ENCODE peak calls at places on chromosomes 1 and 21, in five cellular contexts. R, Z, J, H and I are unnamed samples.
A peak's percentile ranks its signal among the peaks of the same experiment; 100 is the strongest.

GRCh38 chr1:42931108-42931539 is 27.5 kb downstream of the SLC2A1 start:
- DNase-seq in R (no peak), Z (peak; percentile 86), J (peak; percentile 62), H (peak; percentile 41), I (peak; percentile 36)

GRCh38 chr1:227889047-227889862 is 58.5 kb downstream of the WNT9A start:
- DNase-seq in R (no peak), Z (peak; percentile 78), J (no peak), H (no peak), I (no peak)

GRCh38 chr1:119626146-119626545 is 21.9 kb downstream of the ZNF697 start:
- DNase-seq in R (no peak), Z (no peak), J (no peak), H (no peak), I (no peak)

GRCh38 chr1:180916012-180916770 is 3.5 kb downstream of the KIAA1614 start:
- DNase-seq in R (no peak), Z (peak; percentile 51), J (no peak), H (no peak), I (no peak)

GRCh38 chr1:20787100-20787774 is at the start of gene HP1BP3:
- DNase-seq in R (peak; percentile 85), Z (peak; percentile 85), J (peak; percentile 58), H (peak; percentile 64), I (peak; percentile 77)

GRCh38 chr1:111690306-111690617 is 48.9 kb downstream of the INKA2 start:
- DNase-seq in R (no peak), Z (no peak), J (no peak), H (peak; percentile 94), I (no peak)

GRCh38 chr1:90727917-90728655 is 11.0 kb upstream of the BARHL2 start:
- DNase-seq in R (no peak), Z (peak; percentile 49), J (no peak), H (no peak), I (no peak)

GRCh38 chr1:218778257-218778656 is 395.4 kb upstream of the LYPLAL1 start:
- DNase-seq in R (no peak), Z (no peak), J (no peak), H (no peak), I (no peak)

DNA sequence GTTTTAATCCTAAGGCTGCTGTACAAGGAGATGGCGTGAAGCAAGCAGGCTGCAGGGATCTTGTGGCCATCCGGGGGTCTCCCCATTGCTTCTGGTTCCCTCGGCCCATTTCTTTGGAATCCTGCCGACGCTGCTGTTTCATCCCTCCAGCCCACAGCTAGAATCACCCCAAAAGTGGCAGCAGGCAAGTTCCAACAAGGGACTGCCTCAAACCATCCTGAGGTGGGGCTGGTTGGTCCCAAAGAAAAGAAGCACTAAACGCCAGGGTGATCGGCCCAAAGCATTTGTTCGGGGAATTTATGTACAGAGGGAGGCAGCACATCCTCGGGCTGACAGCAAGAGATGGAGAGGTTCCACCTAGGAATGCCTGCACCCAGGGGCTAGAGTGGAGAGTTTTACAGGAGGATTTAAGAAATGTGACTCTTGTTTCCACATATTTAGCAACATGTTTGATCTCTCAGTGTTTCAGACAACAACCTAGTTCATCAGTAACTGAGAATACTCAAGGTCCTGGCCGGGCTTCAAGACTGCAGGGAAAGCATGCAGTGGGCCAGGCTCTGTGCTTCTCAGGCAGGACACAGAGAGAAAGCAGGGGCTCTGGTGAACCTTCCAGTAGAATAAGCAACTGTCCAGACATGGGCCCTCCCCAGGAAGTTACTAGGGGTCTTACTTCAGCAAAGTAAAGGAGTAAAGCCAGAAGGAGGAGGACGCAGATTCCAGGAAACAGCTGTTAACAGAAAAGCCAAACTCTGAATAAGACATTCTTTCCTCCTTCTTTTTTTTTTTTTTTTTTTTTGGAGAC is 4.3 kb upstream of the MIB2 start:
- DNase-seq in R (no peak), Z (no peak), J (no peak), H (no peak), I (no peak)
- H3K4me3 ChIP-seq in R (no peak overlapping the region), Z (no peak overlapping the region), J (no peak overlapping the region), H (no peak overlapping the region), I (no peak overlapping the region)

GRCh38 chr1:66402194-66402593 is 131.8 kb upstream of the SGIP1 start:
- DNase-seq in R (peak; percentile 80), Z (no peak), J (no peak), H (no peak), I (no peak)
- H3K9me3 ChIP-seq in R (no peaks in the 10 kb centered on the region), Z (no peaks in the 10 kb centered on the region), J (no peaks in the 10 kb centered on the region), H (no peaks in the 10 kb centered on the region), I (no peaks in the 10 kb centered on the region)

DNA sequence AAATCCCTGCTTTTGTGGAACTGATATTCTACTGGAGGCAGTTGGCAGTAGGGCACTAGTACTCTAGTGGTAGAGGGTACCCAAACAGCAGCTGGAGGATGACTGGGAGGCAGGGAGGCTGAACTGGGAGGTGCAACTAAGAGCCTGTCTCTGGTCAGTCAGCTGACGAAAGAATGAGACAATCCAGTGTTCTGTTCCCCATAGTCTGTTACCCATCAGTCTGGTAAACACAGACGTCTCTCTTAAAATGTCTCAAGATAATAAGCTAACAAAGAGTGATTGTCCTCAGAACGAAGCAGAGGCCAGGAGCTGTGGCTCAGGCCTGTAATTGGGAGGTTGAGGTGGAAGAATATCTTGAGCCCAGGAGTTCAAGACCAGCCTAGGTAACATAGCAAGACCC is 30.4 kb downstream of the TFAP2E start:
- DNase-seq in R (no peak), Z (no peak), J (no peak), H (no peak), I (no peak)
- H3K4me3 ChIP-seq in R (no peak overlapping the region), Z (no peak overlapping the region), J (no peak overlapping the region), H (no peak overlapping the region), I (no peak overlapping the region)

GRCh38 chr1:4702927-4703326 is 48.5 kb downstream of the AJAP1 start:
- DNase-seq in R (no peak), Z (no peak), J (no peak), H (peak; percentile 56), I (no peak)

GRCh38 chr1:4702464-4702863 is 48.1 kb downstream of the AJAP1 start:
- DNase-seq in R (no peak), Z (no peak), J (no peak), H (no peak), I (no peak)

GRCh38 chr1:4699724-4700301 is 45.4 kb downstream of the AJAP1 start:
- DNase-seq in R (no peak), Z (no peak), J (no peak), H (peak; percentile 43), I (no peak)

GRCh38 chr1:4700801-4701200 is 46.4 kb downstream of the AJAP1 start:
- DNase-seq in R (no peak), Z (no peak), J (no peak), H (no peak), I (no peak)

GRCh38 chr1:4701276-4701675 is 46.9 kb downstream of the AJAP1 start:
- DNase-seq in R (no peak), Z (no peak), J (no peak), H (no peak), I (no peak)
- H3K9me3 ChIP-seq in R (no peaks in the 10 kb centered on the region), Z (no peaks in the 10 kb centered on the region), J (no peaks in the 10 kb centered on the region), H (no peaks in the 10 kb centered on the region), I (no peaks in the 10 kb centered on the region)

DNA sequence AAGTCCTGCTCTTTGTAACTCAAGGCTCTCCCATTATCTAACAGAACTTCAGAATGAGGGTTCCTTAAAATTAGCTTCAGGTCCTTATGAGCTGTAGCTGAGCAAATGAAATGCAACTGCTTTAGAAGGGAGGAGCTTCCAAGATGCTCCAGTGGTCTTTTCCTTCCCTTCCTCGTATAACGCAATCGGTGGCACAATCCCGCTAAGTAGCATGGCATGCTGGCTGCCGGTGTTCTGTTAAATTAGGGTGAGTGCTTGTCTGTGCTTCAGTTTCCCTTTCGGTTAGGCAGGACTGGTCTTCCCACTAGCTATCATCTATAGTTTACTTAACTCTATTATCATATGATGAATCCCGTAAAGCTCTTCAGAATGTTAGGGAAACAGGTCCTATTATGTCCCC is 922 bp downstream of the KIAA0040 start:
- DNase-seq in R (no peak), Z (no peak), J (no peak), H (no peak), I (no peak)
- H3K4me3 ChIP-seq in R (peak overlapping the region; percentile 84), Z (peak overlapping the region; percentile 94), J (peak overlapping the region; percentile 77), H (peak overlapping the region; percentile 53), I (peak overlapping the region; percentile 90)

DNA sequence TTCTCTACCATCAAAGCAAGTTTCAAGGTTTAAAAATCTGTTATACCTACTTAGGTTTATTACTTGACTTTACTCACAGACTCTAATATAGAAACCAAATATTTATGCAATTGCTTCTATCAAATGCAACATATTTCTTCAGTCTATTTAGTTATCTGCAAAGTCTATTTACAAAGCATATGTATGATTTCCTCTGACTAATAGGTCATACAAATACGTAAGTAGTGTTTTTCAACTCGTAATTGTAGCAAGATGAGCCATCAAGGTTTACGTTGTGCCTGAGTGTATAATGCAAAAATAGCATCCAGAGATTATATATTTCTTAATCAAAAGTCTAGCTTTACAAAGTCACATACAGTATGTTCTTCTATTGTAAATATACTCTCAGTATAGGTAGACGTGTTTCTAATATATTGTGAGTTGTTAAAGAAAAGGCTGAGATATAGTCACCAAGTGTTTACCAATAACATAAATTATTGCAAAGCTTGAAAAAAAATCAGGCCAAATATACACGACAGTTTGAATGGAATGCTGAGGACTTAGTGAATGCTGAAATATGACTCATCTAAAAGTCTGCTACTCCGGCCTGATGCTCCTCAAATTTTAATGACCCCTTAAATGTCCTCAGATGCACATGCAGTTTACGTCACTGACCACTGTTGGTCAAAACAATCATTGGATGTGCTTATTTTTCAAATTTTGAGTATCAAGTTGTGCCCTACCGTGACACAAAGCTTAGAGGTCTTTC is 48.4 kb downstream of the ADAMTS5 start:
- DNase-seq in R (no peak), Z (no peak), J (no peak), H (peak; percentile 15), I (no peak)
- H3K9me3 ChIP-seq in R (peaks cover 15% of the 10 kb centered on the region), Z (peaks cover 20% of the 10 kb centered on the region), J (no peaks in the 10 kb centered on the region), H (no peaks in the 10 kb centered on the region), I (no peaks in the 10 kb centered on the region)